ENCODE peak calls at places on chromosomes 7 and 10, in four cellular contexts. A is amniotic epithelial cell, V is T-cell, G is T47D. S is an unnamed sample.

GRCh38 chr10:62327897-62328296 is 46.3 kb upstream of the ZNF365 start:
- DNase-seq in A (no peak), V (no peak), G (no peak), S (no peak)

GRCh38 chr10:27100800-27101347 is 580 bp upstream of the ANKRD26 start:
- DNase-seq in A (no peak), V (peak), G (no peak), S (peak)

GRCh38 chr7:103598326-103598905 is 152.4 kb upstream of the SLC26A5 start:
- DNase-seq in A (no peak), V (no peak), G (no peak), S (no peak)

GRCh38 chr10:8053446-8054242 is 844 bp upstream of the GATA3 start:
- DNase-seq in A (peak), V (peak), G (peak), S (peak)

GRCh38 chr10:51302316-51302715 is 228.0 kb downstream of the PRKG1 start:
- DNase-seq in A (peak), V (no peak), G (no peak), S (no peak)

GRCh38 chr10:5555881-5556280 is 31.1 kb downstream of the CALML3 start:
- DNase-seq in A (no peak), V (no peak), G (no peak), S (no peak)

GRCh38 chr7:473870-474604 is 45.6 kb downstream of the PDGFA start:
- DNase-seq in A (no peak), V (no peak), G (no peak), S (no peak)

GRCh38 chr7:93245525-93246432 is 13.6 kb downstream of the VPS50 start:
- DNase-seq in A (peak), V (no peak), G (peak), S (no peak)

GRCh38 chr10:132623996-132624846 is 86.6 kb downstream of the INPP5A start:
- DNase-seq in A (no peak), V (no peak), G (no peak), S (no peak)